ENCODE peak calls at places on chromosomes 7 and 10, in seven cellular contexts. C is HTR-8/SVneo; B is brain microvascular endothelial cell; A is right cardiac atrium; G is cardiac septum; O is stimulated activated CD8-positive, alpha-beta memory T cell treated with anti-CD3 and anti-CD28 coated beads, Interleukin-4, amount 100 ng/mL, for 1 hour; F is skeletal muscle cell. I is an unnamed sample.

GRCh38 chr10:11303671-11304170 is 286.0 kb downstream of the CELF2 start:
- DNase-seq in C (no peak), B (no peak), A (no peak), G (no peak), O (no peak), F (no peak), I (peak; percentile 29)

GRCh38 chr10:42836771-42837468 is 54.3 kb downstream of the BMS1 start:
- DNase-seq in C (no peak), B (peak; percentile 32), A (no peak), G (no peak), O (no peak), F (peak; percentile 2), I (no peak)

GRCh38 chr7:36182854-36183604 is 30.0 kb downstream of the EEPD1 start:
- DNase-seq in C (no peak), B (no peak), A (no peak), G (no peak), O (no peak), F (no peak), I (no peak)

GRCh38 chr10:15169555-15170407 is 1.3 kb upstream of the NMT2 start:
- DNase-seq in C (no peak), B (no peak), A (no peak), G (no peak), O (no peak), F (no peak), I (no peak)

GRCh38 chr7:112515989-112516388 is 35.2 kb downstream of the LSMEM1 start:
- DNase-seq in C (no peak), B (no peak), A (no peak), G (no peak), O (no peak), F (no peak), I (no peak)

GRCh38 chr10:6542999-6543430 is 37.1 kb downstream of the PRKCQ start:
- DNase-seq in C (no peak), B (no peak), A (no peak), G (no peak), O (no peak), F (no peak), I (no peak)

GRCh38 chr7:92368741-92369140 is 78.5 kb upstream of the GATAD1 start:
- DNase-seq in C (no peak), B (no peak), A (no peak), G (no peak), O (no peak), F (no peak), I (no peak)

GRCh38 chr10:78337646-78338391 is 304.2 kb downstream of the RPS24 start:
- DNase-seq in C (no peak), B (no peak), A (no peak), G (peak; percentile 66), O (no peak), F (no peak), I (peak; percentile 60)

GRCh38 chr7:42232275-42232674 is 4.7 kb downstream of the GLI3 start:
- DNase-seq in C (no peak), B (no peak), A (no peak), G (no peak), O (no peak), F (peak; percentile 37), I (no peak)

GRCh38 chr7:23184709-23185354 is 3.0 kb downstream of the NUP42 start:
- DNase-seq in C (peak; percentile 49), B (peak; percentile 57), A (no peak), G (no peak), O (no peak), F (no peak), I (no peak)

GRCh38 chr7:142602756-142603155 is 146.5 kb upstream of the PRSS1 start:
- DNase-seq in C (no peak), B (peak; percentile 4), A (no peak), G (no peak), O (no peak), F (peak; percentile 77), I (no peak)

GRCh38 chr10:59654007-59654406 is 55.6 kb downstream of the SLC16A9 start:
- DNase-seq in C (no peak), B (no peak), A (no peak), G (no peak), O (no peak), F (no peak), I (no peak)

GRCh38 chr7:116527521-116527920 is 2.7 kb downstream of the CAV1 start:
- DNase-seq in C (no peak), B (no peak), A (no peak), G (no peak), O (no peak), F (no peak), I (no peak)

GRCh38 chr7:44618754-44619153 is 12.3 kb downstream of the OGDH start:
- DNase-seq in C (no peak), B (no peak), A (no peak), G (peak; percentile 39), O (no peak), F (no peak), I (no peak)

GRCh38 chr10:69272620-69273019 is 5.7 kb upstream of the HK1 start:
- DNase-seq in C (no peak), B (no peak), A (no peak), G (no peak), O (no peak), F (no peak), I (no peak)

GRCh38 chr10:102455893-102456471 is 4.6 kb upstream of the C10orf95 start:
- DNase-seq in C (no peak), B (peak; percentile 87), A (peak; percentile 47), G (no peak), O (no peak), F (peak; percentile 47), I (no peak)

GRCh38 chr10:16904619-16905018 is 87.4 kb upstream of the RSU1 start:
- DNase-seq in C (no peak), B (peak; percentile 69), A (no peak), G (no peak), O (no peak), F (peak; percentile 87), I (no peak)

GRCh38 chr10:62653254-62653653 is 151.3 kb upstream of the ADO start:
- DNase-seq in C (no peak), B (no peak), A (no peak), G (no peak), O (no peak), F (no peak), I (no peak)

GRCh38 chr7:102873470-102874165 is 39.2 kb upstream of the LRRC17 start:
- DNase-seq in C (no peak), B (no peak), A (no peak), G (no peak), O (no peak), F (no peak), I (no peak)

GRCh38 chr10:19054289-19054688 is 5.7 kb downstream of the MALRD1 start:
- DNase-seq in C (no peak), B (no peak), A (no peak), G (no peak), O (no peak), F (no peak), I (no peak)

GRCh38 chr7:12738665-12739064 is 51.2 kb downstream of the ARL4A start:
- DNase-seq in C (no peak), B (no peak), A (no peak), G (no peak), O (no peak), F (no peak), I (no peak)

GRCh38 chr7:107538001-107538400 is 25.7 kb downstream of the COG5 start:
- DNase-seq in C (no peak), B (no peak), A (no peak), G (no peak), O (no peak), F (no peak), I (no peak)

GRCh38 chr7:94348142-94348541 is 46.6 kb upstream of the COL1A2 start:
- DNase-seq in C (peak; percentile 3), B (peak; percentile 54), A (peak; percentile 18), G (no peak), O (no peak), F (peak; percentile 83), I (no peak)

GRCh38 chr10:16401416-16401815 is 35.4 kb upstream of the PTER start:
- DNase-seq in C (no peak), B (no peak), A (no peak), G (no peak), O (no peak), F (no peak), I (no peak)

GRCh38 chr7:117412390-117412789 is 14.9 kb downstream of the ASZ1 start:
- DNase-seq in C (no peak), B (no peak), A (no peak), G (no peak), O (no peak), F (no peak), I (no peak)

GRCh38 chr10:17227367-17228080 is 517 bp upstream of the VIM start:
- DNase-seq in C (no peak), B (no peak), A (no peak), G (no peak), O (no peak), F (no peak), I (no peak)

GRCh38 chr7:51160990-51161615 is 155.5 kb downstream of the COBL start:
- DNase-seq in C (peak; percentile 34), B (peak; percentile 33), A (peak; percentile 67), G (no peak), O (no peak), F (peak; percentile 31), I (no peak)